ENCODE peak calls at places on chromosome 15, in four cellular contexts. One of them, this sample, is unnamed. For H3K9me3 and H3K4me1, the result is how much of the 10 kb centered on the place peaks cover.

GRCh38 chr15:89772933-89773583 is 3.1 kb upstream of the MESP2 start:
- DNase-seq in CD4-positive, CD25-positive, alpha-beta regulatory T cell: no peak
- DNase-seq in left ventricle myocardium inferior: no peak
- DNase-seq in kidney: no peak
- DNase-seq in this sample: no peak

GRCh38 chr15:27951191-27951890 is 147.8 kb downstream of the OCA2 start:
- DNase-seq in left ventricle myocardium inferior: no peak
- DNase-seq in kidney: no peak
- DNase-seq in CD4-positive, CD25-positive, alpha-beta regulatory T cell: no peak
- DNase-seq in this sample: no peak

GRCh38 chr15:83747050-83747717 is 93.3 kb downstream of the ADAMTSL3 start:
- DNase-seq in left ventricle myocardium inferior: no peak
- DNase-seq in kidney: no peak
- DNase-seq in CD4-positive, CD25-positive, alpha-beta regulatory T cell: no peak
- DNase-seq in this sample: peak

GRCh38 chr15:69939513-69940440 is 157.9 kb downstream of the TLE3 start:
- DNase-seq in left ventricle myocardium inferior: no peak
- DNase-seq in kidney: no peak
- DNase-seq in CD4-positive, CD25-positive, alpha-beta regulatory T cell: no peak
- DNase-seq in this sample: no peak

GRCh38 chr15:66646799-66647198 is 55.2 kb upstream of the SMAD6 start:
- DNase-seq in kidney: no peak
- DNase-seq in CD4-positive, CD25-positive, alpha-beta regulatory T cell: no peak
- DNase-seq in left ventricle myocardium inferior: no peak
- DNase-seq in this sample: no peak

GRCh38 chr15:44536298-44536961 is 517 bp upstream of the EIF3J start:
- DNase-seq in kidney: peak
- DNase-seq in CD4-positive, CD25-positive, alpha-beta regulatory T cell: no peak
- DNase-seq in left ventricle myocardium inferior: peak
- DNase-seq in this sample: peak

GRCh38 chr15:73936588-73937312 is 10.5 kb downstream of the LOXL1 start:
- DNase-seq in CD4-positive, CD25-positive, alpha-beta regulatory T cell: no peak
- DNase-seq in kidney: peak
- DNase-seq in left ventricle myocardium inferior: no peak
- DNase-seq in this sample: no peak

GRCh38 chr15:80070840-80071239 is 11.4 kb downstream of the ZFAND6 start:
- DNase-seq in CD4-positive, CD25-positive, alpha-beta regulatory T cell: no peak
- DNase-seq in kidney: no peak
- DNase-seq in left ventricle myocardium inferior: no peak
- DNase-seq in this sample: no peak

GRCh38 chr15:95347846-95348245 is 982.7 kb upstream of the NR2F2 start:
- DNase-seq in left ventricle myocardium inferior: no peak
- DNase-seq in CD4-positive, CD25-positive, alpha-beta regulatory T cell: no peak
- DNase-seq in kidney: no peak
- DNase-seq in this sample: no peak

GRCh38 chr15:31574761-31575160 is 248.1 kb downstream of the KLF13 start:
- DNase-seq in kidney: no peak
- DNase-seq in CD4-positive, CD25-positive, alpha-beta regulatory T cell: no peak
- DNase-seq in left ventricle myocardium inferior: no peak
- DNase-seq in this sample: no peak

GRCh38 chr15:90606641-90607040 is 76.9 kb downstream of the CRTC3 start:
- DNase-seq in kidney: no peak
- DNase-seq in CD4-positive, CD25-positive, alpha-beta regulatory T cell: no peak
- DNase-seq in left ventricle myocardium inferior: no peak
- DNase-seq in this sample: no peak

GRCh38 chr15:56095406-56095805 is 102.0 kb upstream of the NEDD4 start:
- DNase-seq in kidney: no peak
- DNase-seq in CD4-positive, CD25-positive, alpha-beta regulatory T cell: no peak
- DNase-seq in left ventricle myocardium inferior: no peak
- DNase-seq in this sample: no peak

GRCh38 chr15:71325461-71325860 is 210.2 kb downstream of the THSD4 start:
- DNase-seq in kidney: no peak
- DNase-seq in left ventricle myocardium inferior: no peak
- DNase-seq in CD4-positive, CD25-positive, alpha-beta regulatory T cell: no peak
- DNase-seq in this sample: no peak

GRCh38 chr15:70827721-70828120 is 26.2 kb downstream of the LARP6 start:
- DNase-seq in CD4-positive, CD25-positive, alpha-beta regulatory T cell: no peak
- DNase-seq in left ventricle myocardium inferior: no peak
- DNase-seq in kidney: no peak
- DNase-seq in this sample: no peak

GRCh38 chr15:76799760-76800159 is 105.4 kb downstream of the SCAPER start:
- DNase-seq in left ventricle myocardium inferior: no peak
- DNase-seq in kidney: no peak
- DNase-seq in CD4-positive, CD25-positive, alpha-beta regulatory T cell: no peak
- DNase-seq in this sample: no peak

GRCh38 chr15:91956026-91956723 is 102.7 kb downstream of the SLCO3A1 start:
- DNase-seq in kidney: no peak
- DNase-seq in CD4-positive, CD25-positive, alpha-beta regulatory T cell: no peak
- DNase-seq in left ventricle myocardium inferior: peak
- DNase-seq in this sample: peak

GRCh38 chr15:70213779-70214178 is 116.1 kb upstream of the TLE3 start:
- DNase-seq in CD4-positive, CD25-positive, alpha-beta regulatory T cell: no peak
- DNase-seq in left ventricle myocardium inferior: no peak
- DNase-seq in kidney: no peak
- DNase-seq in this sample: no peak

GRCh38 chr15:98953000-98953776 is 54.4 kb downstream of the PGPEP1L start:
- DNase-seq in CD4-positive, CD25-positive, alpha-beta regulatory T cell: no peak
- DNase-seq in kidney: no peak
- DNase-seq in left ventricle myocardium inferior: peak
- DNase-seq in this sample: peak

GRCh38 chr15:29034151-29034550 is 148.4 kb downstream of the APBA2 start:
- DNase-seq in kidney: no peak
- DNase-seq in CD4-positive, CD25-positive, alpha-beta regulatory T cell: no peak
- DNase-seq in left ventricle myocardium inferior: no peak
- DNase-seq in this sample: no peak

GRCh38 chr15:70526221-70526973 is 237.0 kb downstream of the UACA start:
- DNase-seq in kidney: no peak
- DNase-seq in CD4-positive, CD25-positive, alpha-beta regulatory T cell: no peak
- DNase-seq in left ventricle myocardium inferior: no peak
- DNase-seq in this sample: no peak

GRCh38 chr15:57949374-57949938 is 116.1 kb downstream of the ALDH1A2 start:
- DNase-seq in left ventricle myocardium inferior: no peak
- DNase-seq in CD4-positive, CD25-positive, alpha-beta regulatory T cell: no peak
- DNase-seq in kidney: no peak
- DNase-seq in this sample: no peak

GRCh38 chr15:83207622-83208356 is at the start of gene HDGFL3:
- DNase-seq in left ventricle myocardium inferior: peak
- DNase-seq in kidney: peak
- DNase-seq in CD4-positive, CD25-positive, alpha-beta regulatory T cell: no peak
- DNase-seq in this sample: peak

GRCh38 chr15:57301307-57301706 is 75.0 kb upstream of the CGNL1 start:
- DNase-seq in kidney: no peak
- DNase-seq in left ventricle myocardium inferior: no peak
- DNase-seq in CD4-positive, CD25-positive, alpha-beta regulatory T cell: no peak
- DNase-seq in this sample: no peak

GRCh38 chr15:64224508-64224907 is 61.7 kb upstream of the PPIB start:
- DNase-seq in CD4-positive, CD25-positive, alpha-beta regulatory T cell: no peak
- DNase-seq in kidney: no peak
- DNase-seq in left ventricle myocardium inferior: no peak
- DNase-seq in this sample: no peak

GRCh38 chr15:31390029-31390428 is 63.4 kb downstream of the KLF13 start:
- DNase-seq in CD4-positive, CD25-positive, alpha-beta regulatory T cell: no peak
- DNase-seq in left ventricle myocardium inferior: no peak
- DNase-seq in kidney: no peak
- DNase-seq in this sample: no peak

GRCh38 chr15:60479711-60480110 is 769 bp upstream of the ICE2 start:
- DNase-seq in kidney: no peak
- DNase-seq in left ventricle myocardium inferior: no peak
- DNase-seq in CD4-positive, CD25-positive, alpha-beta regulatory T cell: no peak
- DNase-seq in this sample: no peak

GRCh38 chr15:41989573-41990242 is 17.4 kb upstream of the EHD4 start:
- DNase-seq in left ventricle myocardium inferior: peak
- DNase-seq in CD4-positive, CD25-positive, alpha-beta regulatory T cell: peak
- DNase-seq in kidney: peak
- DNase-seq in this sample: peak

GRCh38 chr15:68808770-68809169 is 11.9 kb downstream of the ANP32A start:
- DNase-seq in kidney: no peak
- DNase-seq in CD4-positive, CD25-positive, alpha-beta regulatory T cell: no peak
- DNase-seq in left ventricle myocardium inferior: no peak
- DNase-seq in this sample: no peak

GRCh38 chr15:75661779-75662140 is 14.0 kb downstream of the SNX33 start:
- DNase-seq in CD4-positive, CD25-positive, alpha-beta regulatory T cell: no peak
- DNase-seq in kidney: no peak
- DNase-seq in left ventricle myocardium inferior: no peak
- DNase-seq in this sample: no peak

GRCh38 chr15:42152196-42152920 is 4.1 kb downstream of the PLA2G4F start:
- DNase-seq in left ventricle myocardium inferior: peak
- DNase-seq in CD4-positive, CD25-positive, alpha-beta regulatory T cell: no peak
- DNase-seq in kidney: no peak
- DNase-seq in this sample: no peak

DNA sequence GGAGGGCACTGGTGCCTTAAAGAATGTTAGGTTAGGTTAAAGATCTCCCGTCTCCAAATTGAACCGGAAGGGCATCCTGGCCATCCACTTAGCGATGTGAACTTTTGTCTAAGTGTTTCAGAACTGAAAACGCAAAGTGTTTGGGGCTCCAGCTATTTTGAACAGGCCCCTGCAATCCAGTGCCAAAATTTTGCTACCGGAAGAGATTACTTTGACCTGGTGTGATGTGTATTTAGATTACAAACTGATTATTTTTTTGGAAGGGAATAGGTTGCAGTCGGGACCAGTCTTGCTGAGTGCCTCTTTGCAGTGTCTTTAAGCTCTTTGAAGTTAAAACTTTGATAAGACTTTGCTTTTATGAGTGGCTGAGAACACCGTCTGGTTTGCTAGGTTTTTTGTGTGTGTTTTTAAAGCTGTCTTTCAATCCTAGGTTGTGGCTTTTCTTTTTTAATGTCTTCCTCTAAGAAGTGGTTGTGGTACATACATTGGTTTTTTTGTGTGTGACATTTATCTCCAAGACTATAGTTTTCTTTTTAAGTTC is 179.6 kb downstream of the OR4M2 start:
- DNase-seq in left ventricle myocardium inferior: no peak
- DNase-seq in CD4-positive, CD25-positive, alpha-beta regulatory T cell: no peak
- DNase-seq in kidney: no peak
- DNase-seq in this sample: no peak
- H3K9me3 ChIP-seq in left ventricle myocardium inferior: under half
- H3K9me3 ChIP-seq in CD4-positive, CD25-positive, alpha-beta regulatory T cell: under half
- H3K9me3 ChIP-seq in kidney: under half
- H3K9me3 ChIP-seq in this sample: under half

GRCh38 chr15:26889298-26889898 is 22.5 kb downstream of the GABRA5 start:
- DNase-seq in left ventricle myocardium inferior: no peak
- DNase-seq in CD4-positive, CD25-positive, alpha-beta regulatory T cell: peak
- DNase-seq in kidney: no peak
- DNase-seq in this sample: no peak

GRCh38 chr15:26890988-26891387 is 24.1 kb downstream of the GABRA5 start:
- DNase-seq in left ventricle myocardium inferior: no peak
- DNase-seq in CD4-positive, CD25-positive, alpha-beta regulatory T cell: no peak
- DNase-seq in kidney: no peak
- DNase-seq in this sample: no peak

GRCh38 chr15:26890451-26890850 is 23.6 kb downstream of the GABRA5 start:
- DNase-seq in CD4-positive, CD25-positive, alpha-beta regulatory T cell: no peak
- DNase-seq in left ventricle myocardium inferior: no peak
- DNase-seq in kidney: no peak
- DNase-seq in this sample: no peak

GRCh38 chr15:26887926-26888666 is 21.2 kb downstream of the GABRA5 start:
- DNase-seq in CD4-positive, CD25-positive, alpha-beta regulatory T cell: no peak
- DNase-seq in left ventricle myocardium inferior: no peak
- DNase-seq in kidney: no peak
- DNase-seq in this sample: no peak

GRCh38 chr15:26888761-26889160 is 21.9 kb downstream of the GABRA5 start:
- DNase-seq in left ventricle myocardium inferior: no peak
- DNase-seq in CD4-positive, CD25-positive, alpha-beta regulatory T cell: no peak
- DNase-seq in kidney: no peak
- DNase-seq in this sample: no peak
- H3K4me3 ChIP-seq in left ventricle myocardium inferior: no peak
- H3K4me3 ChIP-seq in CD4-positive, CD25-positive, alpha-beta regulatory T cell: no peak
- H3K4me3 ChIP-seq in kidney: peak
- H3K4me3 ChIP-seq in this sample: no peak

GRCh38 chr15:65509321-65509720 is 8.2 kb downstream of the DPP8 start:
- DNase-seq in left ventricle myocardium inferior: no peak
- DNase-seq in CD4-positive, CD25-positive, alpha-beta regulatory T cell: no peak
- DNase-seq in kidney: no peak
- DNase-seq in this sample: no peak

GRCh38 chr15:65517866-65518207 is 348 bp upstream of the DPP8 start:
- DNase-seq in left ventricle myocardium inferior: no peak
- DNase-seq in kidney: no peak
- DNase-seq in CD4-positive, CD25-positive, alpha-beta regulatory T cell: no peak
- DNase-seq in this sample: no peak

GRCh38 chr15:65512189-65512588 is 5.3 kb downstream of the DPP8 start:
- DNase-seq in kidney: no peak
- DNase-seq in CD4-positive, CD25-positive, alpha-beta regulatory T cell: no peak
- DNase-seq in left ventricle myocardium inferior: no peak
- DNase-seq in this sample: no peak

GRCh38 chr15:65516997-65517865 is at the start of gene DPP8:
- DNase-seq in kidney: peak
- DNase-seq in left ventricle myocardium inferior: peak
- DNase-seq in CD4-positive, CD25-positive, alpha-beta regulatory T cell: peak
- DNase-seq in this sample: peak

DNA sequence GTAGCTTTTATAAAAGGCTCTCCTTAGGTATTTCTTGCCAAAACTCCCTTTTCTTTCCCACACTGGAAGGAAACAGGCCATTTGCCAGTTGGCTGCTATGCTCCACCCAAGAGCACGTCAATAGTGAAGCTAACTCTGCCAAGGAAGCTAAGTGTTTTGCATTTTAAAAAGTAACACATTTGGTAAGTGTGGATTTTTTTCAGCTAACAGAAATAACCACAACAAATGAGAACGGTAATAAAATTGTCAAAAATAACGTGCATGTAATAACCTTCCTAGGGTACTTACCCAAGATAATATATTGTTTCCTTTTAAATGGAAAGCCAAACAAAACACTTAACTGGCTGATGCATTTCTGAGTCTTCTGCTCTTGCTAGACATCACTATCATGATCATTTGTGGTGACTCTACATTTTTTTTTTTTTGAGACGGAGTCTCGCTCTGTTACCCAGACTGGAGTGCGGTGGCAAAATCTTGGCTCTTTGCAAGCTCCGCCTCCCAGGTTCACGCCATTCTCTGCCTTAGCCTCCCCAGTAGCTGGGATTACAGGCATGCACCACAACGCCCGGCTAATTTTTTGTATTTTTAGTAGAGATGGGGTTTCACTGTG is 4.6 kb downstream of the DPP8 start:
- DNase-seq in left ventricle myocardium inferior: peak
- DNase-seq in CD4-positive, CD25-positive, alpha-beta regulatory T cell: no peak
- DNase-seq in kidney: no peak
- DNase-seq in this sample: peak
- H3K4me1 ChIP-seq in left ventricle myocardium inferior: half or more
- H3K4me1 ChIP-seq in CD4-positive, CD25-positive, alpha-beta regulatory T cell: under half
- H3K4me1 ChIP-seq in kidney: under half
- H3K4me1 ChIP-seq in this sample: under half

GRCh38 chr15:39180494-39180930 is 400.4 kb upstream of the THBS1 start:
- DNase-seq in kidney: no peak
- DNase-seq in left ventricle myocardium inferior: no peak
- DNase-seq in CD4-positive, CD25-positive, alpha-beta regulatory T cell: no peak
- DNase-seq in this sample: no peak
- H3K9me3 ChIP-seq in kidney: under half
- H3K9me3 ChIP-seq in left ventricle myocardium inferior: under half
- H3K9me3 ChIP-seq in CD4-positive, CD25-positive, alpha-beta regulatory T cell: under half
- H3K9me3 ChIP-seq in this sample: under half

DNA sequence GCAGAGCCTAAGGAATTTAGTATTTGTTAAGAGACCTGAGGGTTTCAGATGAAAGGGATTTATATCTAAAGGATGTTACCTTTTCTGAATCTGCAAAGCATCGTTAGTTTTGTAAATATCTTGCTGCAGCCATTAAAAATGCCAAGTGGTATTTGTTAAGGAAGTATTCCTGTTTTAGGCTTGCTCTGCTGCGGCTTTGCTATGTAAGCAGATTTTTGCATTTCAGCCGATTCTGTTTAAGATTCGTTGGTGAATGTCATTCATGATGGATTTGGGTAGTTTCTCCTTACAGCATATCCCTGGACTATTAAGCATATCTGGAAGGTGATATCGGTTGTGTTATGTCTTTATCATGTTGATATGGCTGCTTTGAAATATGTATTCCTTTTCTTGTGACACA is 1.0 kb downstream of the USP8 start:
- DNase-seq in CD4-positive, CD25-positive, alpha-beta regulatory T cell: no peak
- DNase-seq in left ventricle myocardium inferior: no peak
- DNase-seq in kidney: no peak
- DNase-seq in this sample: no peak
- H3K4me3 ChIP-seq in CD4-positive, CD25-positive, alpha-beta regulatory T cell: peak
- H3K4me3 ChIP-seq in left ventricle myocardium inferior: peak
- H3K4me3 ChIP-seq in kidney: peak
- H3K4me3 ChIP-seq in this sample: peak